ENCODE peak calls at places on chromosomes 2 and 18, in seven cellular contexts. B is H1, J is right atrium auricular region, R is IMR-90, W is Peyer's patch, E is ovary, D is fibroblast of lung. A is an unnamed sample.
A peak's percentile ranks its signal among the peaks of the same experiment; 100 is the strongest.

GRCh38 chr2:108950736-108951135 is 38.3 kb downstream of the EDAR start:
- DNase-seq in B (no peak), J (no peak), R (no peak), W (no peak), E (no peak), D (no peak), A (no peak)

GRCh38 chr18:27004056-27004829 is 138.7 kb upstream of the AQP4 start:
- DNase-seq in B (no peak), J (no peak), R (no peak), W (no peak), E (no peak), D (peak; percentile 20), A (peak; percentile 25)

GRCh38 chr2:190849774-190850173 is 30.8 kb upstream of the GLS start:
- DNase-seq in B (no peak), J (no peak), R (peak; percentile 88), W (no peak), E (no peak), D (peak; percentile 72), A (no peak)

GRCh38 chr2:190466819-190467444 is 58.8 kb downstream of the MFSD6 start:
- DNase-seq in B (no peak), J (no peak), R (peak; percentile 25), W (no peak), E (no peak), D (no peak), A (no peak)

GRCh38 chr2:127859712-127860085 is 1.7 kb upstream of the POLR2D start:
- DNase-seq in B (peak; percentile 85), J (no peak), R (no peak), W (peak; percentile 89), E (no peak), D (no peak), A (peak; percentile 60)

GRCh38 chr2:28810384-28811285 is at the start of gene SPDYA:
- DNase-seq in B (peak; percentile 86), J (peak; percentile 65), R (peak; percentile 36), W (peak; percentile 63), E (peak; percentile 75), D (peak; percentile 65), A (peak; percentile 83)

GRCh38 chr2:144849612-144850011 is 329.7 kb upstream of the ZEB2 start:
- DNase-seq in B (no peak), J (no peak), R (no peak), W (no peak), E (no peak), D (peak; percentile 20), A (no peak)

GRCh38 chr2:231904161-231904611 is 22.0 kb downstream of the NPPC start:
- DNase-seq in B (no peak), J (no peak), R (no peak), W (no peak), E (no peak), D (no peak), A (no peak)

GRCh38 chr2:152826880-152827279 is 108.5 kb downstream of the ARL6IP6 start:
- DNase-seq in B (no peak), J (no peak), R (peak; percentile 23), W (no peak), E (no peak), D (no peak), A (no peak)

GRCh38 chr18:13381907-13382682 is 163.5 kb downstream of the LDLRAD4 start:
- DNase-seq in B (no peak), J (peak; percentile 78), R (peak; percentile 21), W (peak; percentile 46), E (peak; percentile 18), D (peak; percentile 40), A (peak; percentile 22)

GRCh38 chr2:207163053-207163814 is 2.5 kb downstream of the KLF7 start:
- DNase-seq in B (no peak), J (no peak), R (peak; percentile 92), W (no peak), E (peak; percentile 30), D (peak; percentile 89), A (no peak)

GRCh38 chr2:206801417-206801772 is 36.0 kb downstream of the FASTKD2 start:
- DNase-seq in B (no peak), J (no peak), R (no peak), W (no peak), E (no peak), D (no peak), A (no peak)

GRCh38 chr2:218882866-218883366 is 2.3 kb downstream of the WNT10A start:
- DNase-seq in B (no peak), J (no peak), R (no peak), W (no peak), E (no peak), D (no peak), A (no peak)

GRCh38 chr18:8450013-8450412 is 159.2 kb upstream of the RAB12 start:
- DNase-seq in B (peak; percentile 75), J (no peak), R (no peak), W (no peak), E (no peak), D (no peak), A (no peak)

GRCh38 chr2:120764434-120764833 is 28.8 kb downstream of the GLI2 start:
- DNase-seq in B (no peak), J (no peak), R (no peak), W (no peak), E (no peak), D (peak; percentile 15), A (no peak)

GRCh38 chr18:48872234-48873145 is 78.3 kb downstream of the SMAD7 start:
- DNase-seq in B (no peak), J (no peak), R (peak; percentile 45), W (no peak), E (no peak), D (no peak), A (no peak)

GRCh38 chr2:181077128-181077709 is 96.8 kb downstream of the UBE2E3 start:
- DNase-seq in B (no peak), J (no peak), R (peak; percentile 62), W (no peak), E (no peak), D (peak; percentile 66), A (peak; percentile 79)

GRCh38 chr2:55869637-55870325 is 53.8 kb downstream of the EFEMP1 start:
- DNase-seq in B (no peak), J (no peak), R (peak; percentile 63), W (no peak), E (no peak), D (peak; percentile 55), A (no peak)

GRCh38 chr18:11923454-11923853 is 15.3 kb upstream of the MPPE1 start:
- DNase-seq in B (no peak), J (no peak), R (no peak), W (no peak), E (no peak), D (no peak), A (no peak)

GRCh38 chr2:199463000-199463692 is 5.4 kb upstream of the SATB2 start:
- DNase-seq in B (peak; percentile 91), J (no peak), R (peak; percentile 47), W (no peak), E (no peak), D (peak; percentile 53), A (peak; percentile 16)

GRCh38 chr2:159612255-159612901 is 4.0 kb downstream of the BAZ2B start:
- DNase-seq in B (no peak), J (no peak), R (peak; percentile 31), W (no peak), E (no peak), D (peak; percentile 71), A (peak; percentile 13)

GRCh38 chr2:158967114-158967730 is 1.2 kb upstream of the TANC1 start:
- DNase-seq in B (peak; percentile 55), J (no peak), R (no peak), W (no peak), E (peak; percentile 24), D (no peak), A (no peak)

GRCh38 chr2:239577913-239578312 is 177.1 kb upstream of the HDAC4 start:
- DNase-seq in B (no peak), J (no peak), R (no peak), W (no peak), E (no peak), D (no peak), A (no peak)

GRCh38 chr2:102977462-102977861 is 215.6 kb downstream of the TMEM182 start:
- DNase-seq in B (no peak), J (no peak), R (no peak), W (no peak), E (no peak), D (no peak), A (no peak)

GRCh38 chr2:219442206-219443015 is 7.8 kb downstream of the SPEG start:
- DNase-seq in B (no peak), J (no peak), R (no peak), W (no peak), E (peak; percentile 7), D (no peak), A (no peak)

GRCh38 chr2:38154395-38154794 is 78.4 kb upstream of the CYP1B1 start:
- DNase-seq in B (no peak), J (no peak), R (no peak), W (no peak), E (no peak), D (no peak), A (no peak)

GRCh38 chr2:220194630-220195029 is 567.2 kb downstream of the SLC4A3 start:
- DNase-seq in B (no peak), J (no peak), R (no peak), W (no peak), E (no peak), D (no peak), A (no peak)

GRCh38 chr2:72149556-72150156 is 2.0 kb upstream of the CYP26B1 start:
- DNase-seq in B (no peak), J (peak; percentile 60), R (peak; percentile 14), W (peak; percentile 11), E (no peak), D (no peak), A (no peak)

GRCh38 chr2:152664725-152665124 is 52.5 kb downstream of the PRPF40A start:
- DNase-seq in B (no peak), J (no peak), R (no peak), W (no peak), E (no peak), D (no peak), A (no peak)

DNA sequence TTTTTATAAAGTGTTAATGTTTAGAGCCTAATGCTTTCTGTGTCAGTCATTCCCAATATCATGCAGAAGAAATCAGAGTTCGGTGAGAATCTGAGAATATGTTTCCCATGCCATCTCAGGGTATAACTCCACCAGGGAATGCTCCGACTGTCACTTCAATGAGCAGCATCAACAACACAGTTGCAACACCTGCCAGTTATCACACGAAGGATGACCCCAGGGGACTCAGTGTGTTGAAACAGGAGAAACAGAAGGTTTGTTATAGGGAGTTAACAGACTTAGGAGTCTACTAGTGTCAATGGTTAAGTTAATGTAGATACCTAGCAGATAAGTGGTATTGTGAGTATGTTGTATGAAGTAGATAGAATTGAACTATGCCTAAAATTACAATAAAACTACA is 31.0 kb downstream of the VAPA start:
- DNase-seq in B (no peak), J (no peak), R (no peak), W (no peak), E (no peak), D (no peak), A (no peak)
- H3K4me3 ChIP-seq in B (no peak overlapping the region), J (no peak overlapping the region), R (no peak overlapping the region), W (no peak overlapping the region), E (no peak overlapping the region), D (no peak overlapping the region), A (no peak overlapping the region)

GRCh38 chr18:62802523-62802922 is 87.2 kb downstream of the PHLPP1 start:
- DNase-seq in B (no peak), J (no peak), R (no peak), W (no peak), E (no peak), D (peak; percentile 17), A (no peak)
- TF ChIP-seq CTCF in B (no peak), J (no peak), R (no peak), W (peak; percentile 38), E (no peak), D (no peak), A (no peak)

GRCh38 chr2:66897181-66897580 is 462.3 kb downstream of the MEIS1 start:
- DNase-seq in B (no peak), J (no peak), R (peak; percentile 65), W (no peak), E (no peak), D (peak; percentile 42), A (no peak)
- H3K4me3 ChIP-seq in B (no peak overlapping the region), J (no peak overlapping the region), R (no peak overlapping the region), W (no peak overlapping the region), E (no peak overlapping the region), D (no peak overlapping the region), A (no peak overlapping the region)

GRCh38 chr2:178413472-178414265 is 37.3 kb downstream of the PRKRA start:
- DNase-seq in B (peak; percentile 87), J (peak; percentile 80), R (peak; percentile 67), W (peak; percentile 80), E (peak; percentile 61), D (peak; percentile 74), A (peak; percentile 92)
- TF ChIP-seq CTCF in B (no peak), J (no peak), R (no peak), W (peak; percentile 1), E (peak; percentile 31), D (no peak), A (no peak)

A was measured in GM12865.